ENCODE peak calls at places on chromosomes 13 and 19, in five cellular contexts. P, D, I, C and T are unnamed samples.

GRCh38 chr13:94711561-94712286 is 621 bp downstream of the SOX21 start:
- DNase-seq in P (no peak), D (peak; percentile 89), I (no peak), C (peak; percentile 47), T (no peak)

GRCh38 chr19:45179848-45180370 is 1.3 kb downstream of the BLOC1S3 start:
- DNase-seq in P (no peak), D (no peak), I (no peak), C (peak; percentile 41), T (no peak)

GRCh38 chr19:14383898-14384669 is 2.8 kb downstream of the ADGRE5 start:
- DNase-seq in P (peak; percentile 60), D (no peak), I (no peak), C (peak; percentile 63), T (peak; percentile 72)

GRCh38 chr13:109199280-109199679 is 569.9 kb downstream of the MYO16 start:
- DNase-seq in P (no peak), D (no peak), I (no peak), C (no peak), T (no peak)

GRCh38 chr19:3146677-3147100 is 10.9 kb downstream of the GNA15 start:
- DNase-seq in P (peak; percentile 30), D (no peak), I (no peak), C (peak; percentile 68), T (peak; percentile 62)

GRCh38 chr19:39843919-39844793 is 2.0 kb downstream of the FBL start:
- DNase-seq in P (no peak), D (no peak), I (no peak), C (no peak), T (no peak)

GRCh38 chr19:7004313-7004931 is 16.8 kb downstream of the MBD3L2B start:
- DNase-seq in P (no peak), D (no peak), I (no peak), C (peak; percentile 18), T (no peak)

GRCh38 chr19:43553656-43554055 is 20.7 kb downstream of the ZNF575 start:
- DNase-seq in P (no peak), D (no peak), I (no peak), C (no peak), T (no peak)

GRCh38 chr19:55585658-55586339 is 5.2 kb upstream of the ZNF579 start:
- DNase-seq in P (peak; percentile 71), D (no peak), I (peak; percentile 76), C (peak; percentile 50), T (peak; percentile 89)

GRCh38 chr19:50008532-50008931 is 16.6 kb downstream of the VRK3 start:
- DNase-seq in P (no peak), D (no peak), I (no peak), C (peak; percentile 27), T (no peak)

GRCh38 chr19:29121684-29122083 is 91.3 kb downstream of the UQCRFS1 start:
- DNase-seq in P (no peak), D (no peak), I (no peak), C (peak; percentile 62), T (no peak)

GRCh38 chr19:44003461-44004134 is 841 bp downstream of the ZNF230 start:
- DNase-seq in P (peak; percentile 8), D (peak; percentile 66), I (no peak), C (peak; percentile 18), T (no peak)

GRCh38 chr13:110902370-110902769 is 12.5 kb downstream of the ANKRD10 start:
- DNase-seq in P (no peak), D (no peak), I (no peak), C (no peak), T (no peak)

GRCh38 chr13:92494915-92495314 is 731.7 kb upstream of the GPC6 start:
- DNase-seq in P (no peak), D (no peak), I (no peak), C (no peak), T (no peak)

GRCh38 chr13:20993661-20994440 is 67.5 kb downstream of the LATS2 start:
- DNase-seq in P (no peak), D (no peak), I (no peak), C (peak; percentile 65), T (no peak)

GRCh38 chr19:45175663-45176345 is 2.2 kb downstream of the TRAPPC6A start:
- DNase-seq in P (no peak), D (no peak), I (no peak), C (no peak), T (no peak)

GRCh38 chr19:4553092-4553695 is 6.3 kb downstream of the SEMA6B start:
- DNase-seq in P (no peak), D (no peak), I (no peak), C (no peak), T (no peak)

GRCh38 chr13:110953833-110954532 is 39.1 kb upstream of the ANKRD10 start:
- DNase-seq in P (no peak), D (no peak), I (no peak), C (no peak), T (peak; percentile 61)

GRCh38 chr19:42122691-42123607 is 9.3 kb downstream of the POU2F2 start:
- DNase-seq in P (no peak), D (no peak), I (no peak), C (no peak), T (no peak)

GRCh38 chr13:73303858-73304257 is 245.1 kb downstream of the KLF5 start:
- DNase-seq in P (no peak), D (no peak), I (no peak), C (no peak), T (no peak)

GRCh38 chr13:74889321-74889720 is 592.6 kb downstream of the TBC1D4 start:
- DNase-seq in P (no peak), D (no peak), I (no peak), C (no peak), T (no peak)

GRCh38 chr13:43153436-43154082 is 130.2 kb downstream of the DNAJC15 start:
- DNase-seq in P (no peak), D (peak; percentile 83), I (no peak), C (no peak), T (no peak)

GRCh38 chr19:8665468-8666213 is 33.0 kb downstream of the ACTL9 start:
- DNase-seq in P (no peak), D (no peak), I (no peak), C (no peak), T (no peak)

GRCh38 chr19:2477732-2478191 is 1.8 kb downstream of the GADD45B start:
- DNase-seq in P (peak; percentile 54), D (no peak), I (no peak), C (no peak), T (peak; percentile 60)

GRCh38 chr19:41945135-41945766 is 13.9 kb downstream of the RABAC1 start:
- DNase-seq in P (peak; percentile 83), D (no peak), I (peak; percentile 61), C (no peak), T (no peak)

GRCh38 chr19:40807147-40808020 is 8.4 kb downstream of the EGLN2 start:
- DNase-seq in P (no peak), D (no peak), I (no peak), C (no peak), T (no peak)

DNA sequence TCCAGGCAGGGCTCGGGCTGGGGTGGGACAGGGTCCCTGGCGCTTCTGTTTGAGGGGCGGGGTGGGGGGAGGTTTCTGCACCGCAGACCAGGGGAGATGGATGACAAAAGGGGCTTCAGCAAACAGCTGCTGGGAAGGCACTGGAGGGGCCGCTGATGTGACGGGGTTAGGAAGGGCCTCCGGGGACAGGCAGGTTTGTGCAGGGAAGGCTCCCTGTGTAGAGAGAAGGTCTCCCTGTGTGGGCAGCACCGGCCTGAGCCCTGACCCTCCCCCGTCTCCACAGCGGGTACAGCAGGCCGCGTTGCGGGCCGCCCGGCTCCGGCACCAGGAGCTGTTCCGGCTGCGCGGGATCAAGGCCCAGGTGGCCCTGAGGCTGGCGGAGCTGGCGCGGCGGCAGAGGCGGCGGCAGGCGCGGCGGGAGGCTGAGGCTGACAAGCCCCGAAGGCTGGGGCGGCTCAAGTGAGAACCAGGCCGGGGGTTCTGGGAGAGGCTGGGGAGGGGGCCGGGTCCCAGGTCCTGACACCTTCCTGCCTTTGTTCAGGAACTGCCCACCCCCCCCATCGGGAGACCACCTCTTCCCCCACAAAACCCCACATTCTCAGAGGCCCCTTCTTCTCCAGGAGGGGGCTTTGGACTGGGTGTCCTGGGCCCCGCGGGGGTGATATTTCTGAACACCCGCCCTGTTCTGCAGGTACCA is 9.9 kb downstream of the NOP53 start:
- DNase-seq in P (no peak), D (no peak), I (no peak), C (no peak), T (no peak)
- TF ChIP-seq POLR2A in P (no peak), D (no peak), I (no peak), C (no peak), T (no peak)

GRCh38 chr13:80133631-80134083 is 207.3 kb downstream of the SPRY2 start:
- DNase-seq in P (peak; percentile 15), D (no peak), I (no peak), C (no peak), T (no peak)
- H3K27ac ChIP-seq in P (peak overlapping the region; percentile 67), D (peak overlapping the region; percentile 59), I (peak overlapping the region; percentile 76), C (no peak overlapping the region), T (peak overlapping the region; percentile 85)

GRCh38 chr13:51519839-51520238 is 64.4 kb upstream of the WDFY2 start:
- DNase-seq in P (no peak), D (no peak), I (no peak), C (no peak), T (no peak)

GRCh38 chr13:51523082-51523518 is 61.2 kb upstream of the WDFY2 start:
- DNase-seq in P (peak; percentile 12), D (no peak), I (no peak), C (no peak), T (peak; percentile 51)

GRCh38 chr13:51524312-51524711 is 60.0 kb upstream of the WDFY2 start:
- DNase-seq in P (no peak), D (no peak), I (no peak), C (no peak), T (no peak)

GRCh38 chr13:51518847-51519246 is 65.4 kb upstream of the WDFY2 start:
- DNase-seq in P (no peak), D (no peak), I (no peak), C (no peak), T (no peak)

GRCh38 chr13:51520524-51520923 is 63.7 kb upstream of the WDFY2 start:
- DNase-seq in P (no peak), D (no peak), I (no peak), C (no peak), T (no peak)
- TF ChIP-seq POLR2AphosphoS5 in P (no peak), D (no peak), I (no peak), C (no peak), T (no peak)

DNA sequence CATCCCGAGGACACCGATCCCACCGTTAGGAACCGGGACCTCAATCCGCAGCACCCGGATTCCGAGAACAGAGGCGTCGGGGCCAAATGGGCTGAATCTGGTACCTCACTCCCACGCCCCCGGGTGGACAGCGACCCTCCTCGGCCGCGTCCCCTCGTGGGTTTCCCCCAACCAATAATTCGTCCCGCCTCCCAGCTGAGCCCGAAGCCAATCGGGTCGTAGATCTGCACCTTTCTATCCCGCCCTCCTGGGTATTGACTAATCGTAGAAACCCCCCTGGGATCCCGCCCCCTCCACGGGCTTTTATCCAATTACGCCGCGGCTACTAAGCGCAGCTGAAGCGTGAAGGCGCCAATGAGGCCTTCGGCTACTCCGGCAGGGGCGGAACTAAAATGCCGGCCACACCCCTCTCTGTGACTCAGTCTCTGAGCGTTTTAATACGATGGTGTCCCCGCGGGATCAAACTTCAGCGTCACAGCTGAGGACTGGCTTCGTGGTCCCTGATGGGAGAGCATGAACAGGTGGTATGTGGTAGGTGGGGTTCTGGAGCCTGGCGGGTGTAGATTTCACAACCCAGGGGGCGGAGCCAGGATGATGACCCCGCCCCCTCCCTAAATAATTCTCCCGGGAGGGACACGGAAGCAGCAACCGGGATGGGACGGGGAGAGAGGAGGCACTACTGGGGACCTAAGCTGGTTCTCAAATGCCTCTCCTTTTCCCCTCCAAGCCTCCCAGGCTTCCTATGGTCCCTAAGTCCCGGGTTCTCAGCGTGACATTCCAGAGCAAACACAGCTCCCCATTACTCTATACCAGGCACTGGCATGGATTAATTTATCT is at the start of the genes CCDC159 and TMEM205:
- DNase-seq in P (peak; percentile 99), D (peak; percentile 100), I (peak; percentile 99), C (peak; percentile 92), T (peak; percentile 87)
- TF ChIP-seq POLR2A in P (peak; percentile 61), D (peak; percentile 81), I (no peak), C (peak; percentile 48), T (peak; percentile 84)